ENCODE peak calls at places on chromosomes 12 and 14, in eight cellular contexts. V is body of pancreas, M is lower leg skin, L is A549, W is ovary, T is heart left ventricle, X is H1, K is sigmoid colon. U is an unnamed sample.

GRCh38 chr14:77649326-77649725 is 32.9 kb upstream of the SPTLC2 start:
- DNase-seq in W (no peak), M (no peak), V (no peak), X (no peak), L (no peak), K (no peak), T (no peak), U (no peak)

GRCh38 chr12:11877869-11878780 is 192.6 kb upstream of the BCL2L14 start:
- DNase-seq in T (peak; percentile 53), W (no peak), V (peak; percentile 64), K (peak; percentile 81), X (no peak), L (peak; percentile 50), M (no peak), U (peak; percentile 68)

GRCh38 chr14:26414933-26415332 is 182.9 kb downstream of the NOVA1 start:
- DNase-seq in M (no peak), L (peak; percentile 2), T (no peak), X (no peak), V (no peak), K (no peak), W (no peak), U (no peak)

GRCh38 chr12:94173660-94174265 is 25.4 kb downstream of the PLXNC1 start:
- DNase-seq in W (no peak), X (no peak), M (no peak), V (no peak), K (no peak), T (no peak), L (no peak), U (peak; percentile 31)

GRCh38 chr12:59698599-59698998 is 102.8 kb downstream of the SLC16A7 start:
- DNase-seq in K (no peak), V (no peak), T (no peak), M (no peak), W (no peak), X (no peak), L (no peak), U (no peak)

GRCh38 chr12:4829793-4830162 is 79.9 kb upstream of the KCNA1 start:
- DNase-seq in L (no peak), T (no peak), M (no peak), W (no peak), V (no peak), K (no peak), X (no peak), U (no peak)

GRCh38 chr14:53742226-53742607 is 214.4 kb downstream of the BMP4 start:
- DNase-seq in X (no peak), M (no peak), L (no peak), V (no peak), T (no peak), W (no peak), K (no peak), U (no peak)

GRCh38 chr14:76268013-76268376 is 107.9 kb upstream of the ESRRB start:
- DNase-seq in X (no peak), L (no peak), T (no peak), V (no peak), K (no peak), W (no peak), M (no peak), U (no peak)

GRCh38 chr14:95486875-95487668 is 29.4 kb downstream of the SYNE3 start:
- DNase-seq in L (no peak), W (no peak), T (peak; percentile 17), K (no peak), X (no peak), M (no peak), V (no peak), U (peak; percentile 62)

GRCh38 chr12:104457746-104458644 is 1.2 kb downstream of the CHST11 start:
- DNase-seq in K (peak; percentile 66), T (peak; percentile 33), W (peak; percentile 28), M (no peak), X (peak; percentile 66), V (peak; percentile 37), L (peak; percentile 27), U (peak; percentile 31)

GRCh38 chr14:22249775-22250174 is 339.2 kb downstream of the DAD1 start:
- DNase-seq in W (no peak), K (no peak), L (no peak), X (no peak), T (no peak), V (no peak), M (no peak), U (no peak)

GRCh38 chr14:99118946-99119345 is 153.1 kb downstream of the BCL11B start:
- DNase-seq in K (no peak), M (no peak), V (no peak), W (no peak), T (no peak), X (peak; percentile 41), L (no peak), U (no peak)

GRCh38 chr14:84454114-84454513 is 1075.8 kb upstream of the FLRT2 start:
- DNase-seq in L (no peak), W (no peak), X (no peak), T (no peak), V (no peak), K (no peak), M (no peak), U (no peak)

GRCh38 chr12:30110970-30111586 is 327.3 kb upstream of the TMTC1 start:
- DNase-seq in L (no peak), K (no peak), W (no peak), V (no peak), T (no peak), X (no peak), M (no peak), U (no peak)

GRCh38 chr12:27277846-27278260 is 33.8 kb downstream of the STK38L start:
- DNase-seq in W (no peak), T (no peak), V (peak; percentile 29), M (peak; percentile 49), X (no peak), K (no peak), L (peak; percentile 62), U (peak; percentile 51)

GRCh38 chr14:74019408-74019714 is 212 bp downstream of the BBOF1 start:
- DNase-seq in V (no peak), T (no peak), W (no peak), X (no peak), K (no peak), M (no peak), L (no peak), U (no peak)

GRCh38 chr14:26008290-26008689 is 589.5 kb downstream of the NOVA1 start:
- DNase-seq in X (no peak), K (no peak), T (no peak), W (no peak), V (no peak), L (peak; percentile 12), M (no peak), U (no peak)

GRCh38 chr14:73477618-73478266 is 13.0 kb upstream of the RIOX1 start:
- DNase-seq in K (peak; percentile 44), W (no peak), V (no peak), L (no peak), M (peak; percentile 46), T (no peak), X (no peak), U (no peak)

GRCh38 chr12:92007787-92008186 is 137.9 kb downstream of the BTG1 start:
- DNase-seq in L (no peak), T (no peak), K (no peak), W (no peak), X (no peak), V (no peak), M (no peak), U (no peak)

GRCh38 chr12:2376855-2377657 is 324.3 kb downstream of the CACNA1C start:
- DNase-seq in M (no peak), W (no peak), X (peak; percentile 64), V (no peak), L (no peak), K (peak; percentile 48), T (no peak), U (peak; percentile 18)

GRCh38 chr14:22819191-22819988 is 4.2 kb upstream of the SLC7A7 start:
- DNase-seq in L (peak; percentile 35), T (no peak), W (no peak), X (peak; percentile 68), K (peak; percentile 74), V (peak; percentile 55), M (peak; percentile 64), U (peak; percentile 64)

GRCh38 chr14:21917699-21918436 is 244.2 kb upstream of the OR4E1 start:
- DNase-seq in L (peak; percentile 92), X (no peak), K (no peak), M (no peak), V (peak; percentile 38), T (no peak), W (no peak), U (peak; percentile 28)

GRCh38 chr14:21711360-21711961 is 37.8 kb upstream of the OR4E1 start:
- DNase-seq in T (no peak), W (no peak), M (no peak), K (no peak), V (peak; percentile 16), X (no peak), L (peak; percentile 62), U (peak; percentile 13)

GRCh38 chr12:31659087-31659942 is at the start of gene ETFBKMT:
- DNase-seq in T (peak; percentile 90), M (peak; percentile 88), L (peak; percentile 96), K (peak; percentile 94), W (peak; percentile 79), V (peak; percentile 94), X (peak; percentile 90), U (peak; percentile 93)
- TF ChIP-seq POLR2A in T (peak; percentile 32), M (no peak), L (peak; percentile 27), K (no peak), W (peak; percentile 65), V (peak; percentile 57), X (no peak), U (peak; percentile 67)

GRCh38 chr12:48956279-48957140 is 777 bp downstream of the ARF3 start:
- DNase-seq in X (peak; percentile 83), T (peak; percentile 86), W (peak; percentile 70), M (peak; percentile 88), K (peak; percentile 94), L (peak; percentile 96), V (peak; percentile 60), U (peak; percentile 84)
- TF ChIP-seq CTCF in X (peak; percentile 36), T (no peak), W (no peak), M (no peak), K (no peak), L (no peak), V (no peak), U (no peak)

DNA sequence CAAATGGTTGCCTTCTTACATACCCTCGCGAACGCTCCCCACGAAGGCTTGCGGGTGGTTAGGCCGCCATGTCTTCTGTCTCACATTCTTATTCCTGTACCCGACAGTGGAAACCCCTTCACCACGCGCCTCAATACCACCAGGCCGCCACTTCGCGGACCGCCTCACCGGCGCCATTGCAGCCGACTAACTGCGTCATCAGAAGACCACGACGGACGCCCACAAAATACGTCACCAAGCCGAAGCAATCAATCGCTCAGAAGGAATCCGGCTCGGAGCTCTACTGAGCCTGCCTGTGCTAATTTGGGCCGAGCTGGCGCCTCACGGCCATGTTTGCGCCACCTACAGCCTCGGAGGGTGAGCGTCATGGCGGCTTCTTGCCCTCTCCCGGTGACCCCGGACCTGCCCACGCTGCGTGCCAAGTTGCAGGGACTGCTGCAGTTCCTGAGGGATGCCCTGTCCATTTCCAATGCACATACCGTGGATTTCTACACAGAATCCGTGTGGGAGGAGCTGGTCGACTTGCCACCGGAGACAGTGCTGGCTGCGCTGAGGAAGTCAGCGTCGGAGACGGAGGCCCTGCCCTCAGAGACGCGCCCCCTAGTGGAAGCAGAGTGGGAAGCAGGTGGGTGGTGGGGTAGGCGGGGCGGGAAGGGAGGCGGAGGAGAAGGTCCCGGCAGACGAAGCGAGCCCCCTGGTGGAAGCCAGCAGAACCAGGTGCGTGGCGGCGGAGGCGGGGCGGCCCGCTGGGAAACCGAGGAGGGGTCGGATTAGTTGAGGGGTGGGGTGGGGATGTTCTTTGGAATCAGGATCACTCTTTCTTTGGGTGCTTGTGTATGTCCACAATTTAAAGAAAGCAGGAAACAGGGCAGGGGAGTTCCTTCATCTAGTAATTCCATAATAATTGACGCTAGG is at the start of the genes CCDC59 and METTL25:
- DNase-seq in X (peak; percentile 98), M (peak; percentile 97), K (peak; percentile 98), V (peak; percentile 98), W (peak; percentile 98), L (peak; percentile 99), T (peak; percentile 98), U (peak; percentile 99)
- TF ChIP-seq POLR2A in X (peak; percentile 89), M (no peak), K (peak; percentile 67), V (peak; percentile 62), W (peak; percentile 75), L (peak; percentile 59), T (peak; percentile 65), U (peak; percentile 90)

GRCh38 chr14:49853158-49853477 is 530 bp upstream of the NEMF start:
- DNase-seq in W (no peak), M (no peak), K (no peak), X (no peak), L (no peak), V (no peak), T (no peak), U (no peak)
- TF ChIP-seq CTCF in W (no peak), M (no peak), K (no peak), X (no peak), L (no peak), V (peak; percentile 19), T (no peak), U (no peak)

U was measured in transverse colon.